ENCODE peak calls at places on chromosome 7, in seven cellular contexts. D, M, J, T, U, I and Q are unnamed samples.

GRCh38 chr7:28068811-28069216 is 111.8 kb downstream of the JAZF1 start:
- DNase-seq in D (peak; percentile 82), M (no peak), J (peak; percentile 64), T (no peak), U (no peak), I (no peak), Q (no peak)

GRCh38 chr7:12066561-12066960 is 144.5 kb upstream of the TMEM106B start:
- DNase-seq in D (no peak), M (no peak), J (peak; percentile 21), T (no peak), U (peak; percentile 61), I (peak; percentile 70), Q (no peak)

GRCh38 chr7:98831641-98832221 is 38.1 kb downstream of the TMEM130 start:
- DNase-seq in D (peak; percentile 7), M (no peak), J (peak; percentile 27), T (peak; percentile 53), U (peak; percentile 51), I (peak; percentile 48), Q (peak; percentile 87)

GRCh38 chr7:6237730-6238129 is 34.7 kb downstream of the CYTH3 start:
- DNase-seq in D (no peak), M (no peak), J (no peak), T (no peak), U (no peak), I (no peak), Q (no peak)

GRCh38 chr7:82348251-82348650 is 95.3 kb downstream of the CACNA2D1 start:
- DNase-seq in D (no peak), M (no peak), J (peak; percentile 50), T (no peak), U (no peak), I (no peak), Q (no peak)

GRCh38 chr7:4470246-4470645 is 211.8 kb upstream of the FOXK1 start:
- DNase-seq in D (no peak), M (no peak), J (no peak), T (peak; percentile 53), U (peak; percentile 29), I (peak; percentile 15), Q (peak; percentile 50)

GRCh38 chr7:100574362-100575205 is 884 bp upstream of the SAP25 start:
- DNase-seq in D (no peak), M (no peak), J (no peak), T (peak; percentile 22), U (no peak), I (no peak), Q (no peak)

GRCh38 chr7:67825356-67825755 is 828.7 kb downstream of the TYW1 start:
- DNase-seq in D (no peak), M (no peak), J (no peak), T (no peak), U (no peak), I (no peak), Q (no peak)

GRCh38 chr7:64628721-64629120 is 37.2 kb upstream of the ZNF107 start:
- DNase-seq in D (no peak), M (no peak), J (no peak), T (no peak), U (no peak), I (peak; percentile 82), Q (no peak)

GRCh38 chr7:25389489-25390106 is 161.3 kb upstream of the NPVF start:
- DNase-seq in D (peak; percentile 63), M (peak; percentile 42), J (peak; percentile 42), T (no peak), U (peak; percentile 51), I (peak; percentile 54), Q (no peak)

DNA sequence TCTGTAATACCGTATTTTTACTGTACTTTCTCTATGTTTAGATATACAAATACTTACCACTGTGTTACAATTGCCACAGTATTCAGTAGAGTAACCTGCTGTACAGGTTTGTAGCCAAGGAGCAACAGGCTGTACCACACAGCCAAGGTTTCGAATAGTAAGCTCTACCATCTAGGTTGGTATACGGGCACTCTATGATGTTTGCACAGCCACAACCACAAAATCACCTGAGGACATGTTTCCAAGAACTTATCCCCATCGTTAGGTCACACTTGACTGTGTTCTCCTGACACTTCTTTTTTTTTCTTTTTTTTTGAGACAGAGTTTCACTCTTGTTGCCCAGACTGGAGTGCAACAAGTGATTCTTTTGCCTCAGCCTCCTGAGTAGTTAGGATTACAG is 134.6 kb upstream of the TRIM24 start:
- DNase-seq in D (no peak), M (no peak), J (no peak), T (no peak), U (no peak), I (no peak), Q (no peak)
- H3K23ac ChIP-seq in D (no peak overlapping the region), M (no peak overlapping the region), J (no peak overlapping the region), T (no peak overlapping the region), U (no peak overlapping the region), I (no peak overlapping the region), Q (no peak overlapping the region)

GRCh38 chr7:137684776-137685175 is 162.0 kb downstream of the DGKI start:
- DNase-seq in D (no peak), M (no peak), J (no peak), T (no peak), U (no peak), I (no peak), Q (no peak)
- H3K23ac ChIP-seq in D (no peak overlapping the region), M (no peak overlapping the region), J (peak overlapping the region; percentile 50), T (no peak overlapping the region), U (no peak overlapping the region), I (no peak overlapping the region), Q (no peak overlapping the region)

GRCh38 chr7:84412161-84412969 is 217.8 kb upstream of the SEMA3A start:
- DNase-seq in D (peak; percentile 94), M (peak; percentile 43), J (peak; percentile 99), T (no peak), U (peak; percentile 29), I (peak; percentile 74), Q (no peak)
- H3K23ac ChIP-seq in D (no peak overlapping the region), M (no peak overlapping the region), J (peak overlapping the region; percentile 96), T (no peak overlapping the region), U (no peak overlapping the region), I (no peak overlapping the region), Q (no peak overlapping the region)

GRCh38 chr7:132150711-132151110 is 425.6 kb downstream of the PLXNA4 start:
- DNase-seq in D (no peak), M (no peak), J (no peak), T (no peak), U (no peak), I (peak; percentile 74), Q (no peak)
- H3K23ac ChIP-seq in D (no peak overlapping the region), M (no peak overlapping the region), J (no peak overlapping the region), T (no peak overlapping the region), U (no peak overlapping the region), I (no peak overlapping the region), Q (no peak overlapping the region)

DNA sequence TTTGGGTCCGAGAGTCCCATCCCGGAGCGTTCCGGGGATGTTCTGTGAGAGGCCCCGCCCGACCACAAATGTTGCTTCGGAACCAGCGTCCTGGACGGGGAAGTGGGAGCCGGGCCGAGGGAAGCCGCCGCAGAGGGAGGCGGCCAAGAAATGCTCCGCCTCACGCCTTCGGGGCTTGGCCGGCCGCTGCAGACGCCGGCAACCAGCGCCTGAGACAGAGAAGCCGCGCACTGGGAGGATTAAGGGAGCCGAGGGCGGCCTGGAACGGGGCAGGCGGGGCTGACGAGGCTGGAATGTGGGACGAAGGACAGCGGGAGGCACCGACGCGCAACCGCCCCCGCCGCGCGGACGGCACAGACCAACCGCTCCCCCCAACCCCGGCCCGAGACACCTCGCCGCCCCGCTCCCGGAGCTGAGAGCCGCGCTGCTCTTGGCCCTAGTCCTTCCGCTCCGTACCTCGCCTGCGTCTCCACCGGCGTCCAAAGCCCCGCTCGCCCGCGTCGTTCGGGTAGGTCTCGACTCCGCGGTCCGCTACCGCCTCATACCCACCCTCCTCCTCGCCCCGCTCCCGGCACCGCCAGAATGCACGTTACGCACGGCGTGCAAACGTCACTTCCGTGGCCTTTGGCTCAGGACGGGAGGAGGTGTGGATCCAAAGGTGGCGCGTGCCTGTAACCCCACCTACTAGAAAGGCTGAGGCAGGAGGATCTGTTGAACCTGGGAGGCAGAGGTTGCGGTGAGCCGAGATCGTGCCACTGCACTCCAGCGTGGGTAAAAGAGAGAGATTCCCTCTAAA is 36.7 kb upstream of the KCTD7 start:
- DNase-seq in D (peak; percentile 92), M (peak; percentile 76), J (peak; percentile 90), T (peak; percentile 91), U (peak; percentile 98), I (peak; percentile 97), Q (peak; percentile 90)
- H3K23ac ChIP-seq in D (peak overlapping the region; percentile 98), M (peak overlapping the region; percentile 100), J (peak overlapping the region; percentile 39), T (no peak overlapping the region), U (peak overlapping the region; percentile 0), I (no peak overlapping the region), Q (no peak overlapping the region)

DNA sequence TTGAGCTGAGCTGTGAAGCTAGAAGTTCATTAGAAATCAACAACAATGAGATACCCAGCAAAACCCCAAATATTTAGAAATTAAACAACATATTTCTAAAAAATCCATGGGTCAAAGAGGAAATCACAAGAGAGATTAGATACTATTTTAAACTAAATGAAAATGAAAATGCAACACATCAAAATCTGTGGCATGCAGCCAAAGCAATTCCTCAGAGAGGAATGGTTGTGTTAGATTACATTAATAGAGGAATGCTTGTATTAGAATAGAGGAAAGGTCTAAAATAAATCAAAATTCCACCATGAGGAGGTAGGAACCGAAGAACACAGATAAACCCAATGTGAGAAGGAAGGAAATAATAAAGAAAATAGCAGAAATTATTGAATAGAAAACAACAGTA is 642.1 kb upstream of the GALNT17 start:
- DNase-seq in D (no peak), M (no peak), J (no peak), T (no peak), U (no peak), I (no peak), Q (no peak)
- H3K23ac ChIP-seq in D (no peak overlapping the region), M (no peak overlapping the region), J (no peak overlapping the region), T (no peak overlapping the region), U (no peak overlapping the region), I (no peak overlapping the region), Q (no peak overlapping the region)